ENCODE peak calls at places on chromosomes 1 and 21, in five cellular contexts. One of them, this sample, is unnamed.

GRCh38 chr21:44337941-44338895 is 972 bp downstream of the CFAP410 start:
- DNase-seq in upper lobe of right lung: peak
- DNase-seq in CD4-positive, alpha-beta memory T cell: peak
- DNase-seq in HS-27A: no peak
- DNase-seq in RWPE1: peak
- DNase-seq in this sample: peak

GRCh38 chr1:35536551-35537162 is 20.5 kb downstream of the KIAA0319L start:
- DNase-seq in RWPE1: no peak
- DNase-seq in HS-27A: no peak
- DNase-seq in CD4-positive, alpha-beta memory T cell: no peak
- DNase-seq in upper lobe of right lung: no peak
- DNase-seq in this sample: no peak

GRCh38 chr1:42943166-42943565 is 15.5 kb downstream of the SLC2A1 start:
- DNase-seq in HS-27A: peak
- DNase-seq in upper lobe of right lung: peak
- DNase-seq in RWPE1: peak
- DNase-seq in CD4-positive, alpha-beta memory T cell: peak
- DNase-seq in this sample: peak

GRCh38 chr1:182589520-182589919 is 464 bp upstream of the RNASEL start:
- DNase-seq in HS-27A: no peak
- DNase-seq in upper lobe of right lung: no peak
- DNase-seq in RWPE1: no peak
- DNase-seq in CD4-positive, alpha-beta memory T cell: no peak
- DNase-seq in this sample: no peak

GRCh38 chr1:94825936-94826335 is 5.8 kb downstream of the SLC44A3 start:
- DNase-seq in upper lobe of right lung: no peak
- DNase-seq in RWPE1: no peak
- DNase-seq in CD4-positive, alpha-beta memory T cell: no peak
- DNase-seq in HS-27A: no peak
- DNase-seq in this sample: no peak

GRCh38 chr1:168408531-168409242 is 128.0 kb downstream of the TBX19 start:
- DNase-seq in RWPE1: peak
- DNase-seq in CD4-positive, alpha-beta memory T cell: peak
- DNase-seq in upper lobe of right lung: no peak
- DNase-seq in HS-27A: no peak
- DNase-seq in this sample: peak

GRCh38 chr1:227938911-227939790 is 8.6 kb downstream of the WNT9A start:
- DNase-seq in HS-27A: no peak
- DNase-seq in upper lobe of right lung: peak
- DNase-seq in RWPE1: no peak
- DNase-seq in CD4-positive, alpha-beta memory T cell: no peak
- DNase-seq in this sample: no peak

GRCh38 chr1:27724961-27725373 is 794 bp upstream of the FAM76A start:
- DNase-seq in upper lobe of right lung: peak
- DNase-seq in RWPE1: no peak
- DNase-seq in HS-27A: no peak
- DNase-seq in CD4-positive, alpha-beta memory T cell: no peak
- DNase-seq in this sample: peak

GRCh38 chr1:108080448-108080847 is 115.5 kb upstream of the VAV3 start:
- DNase-seq in CD4-positive, alpha-beta memory T cell: peak
- DNase-seq in RWPE1: no peak
- DNase-seq in upper lobe of right lung: no peak
- DNase-seq in HS-27A: no peak
- DNase-seq in this sample: peak

GRCh38 chr1:154807048-154807591 is 63.0 kb downstream of the KCNN3 start:
- DNase-seq in upper lobe of right lung: no peak
- DNase-seq in CD4-positive, alpha-beta memory T cell: no peak
- DNase-seq in RWPE1: no peak
- DNase-seq in HS-27A: no peak
- DNase-seq in this sample: no peak

GRCh38 chr1:228041316-228041715 is 34.5 kb downstream of the WNT3A start:
- DNase-seq in RWPE1: no peak
- DNase-seq in HS-27A: no peak
- DNase-seq in upper lobe of right lung: no peak
- DNase-seq in CD4-positive, alpha-beta memory T cell: no peak
- DNase-seq in this sample: no peak

GRCh38 chr1:5575396-5576110 is 416.7 kb downstream of the NPHP4 start:
- DNase-seq in RWPE1: no peak
- DNase-seq in HS-27A: no peak
- DNase-seq in upper lobe of right lung: no peak
- DNase-seq in CD4-positive, alpha-beta memory T cell: no peak
- DNase-seq in this sample: no peak

GRCh38 chr1:10510520-10511493 is 36.1 kb downstream of the PEX14 start:
- DNase-seq in CD4-positive, alpha-beta memory T cell: peak
- DNase-seq in RWPE1: peak
- DNase-seq in HS-27A: peak
- DNase-seq in upper lobe of right lung: no peak
- DNase-seq in this sample: peak

GRCh38 chr1:12171206-12172041 is 4.6 kb downstream of the TNFRSF1B start:
- DNase-seq in RWPE1: no peak
- DNase-seq in CD4-positive, alpha-beta memory T cell: peak
- DNase-seq in HS-27A: no peak
- DNase-seq in upper lobe of right lung: no peak
- DNase-seq in this sample: peak

GRCh38 chr1:168235937-168236336 is 10.1 kb downstream of the SFT2D2 start:
- DNase-seq in HS-27A: no peak
- DNase-seq in CD4-positive, alpha-beta memory T cell: no peak
- DNase-seq in upper lobe of right lung: no peak
- DNase-seq in RWPE1: no peak
- DNase-seq in this sample: no peak

GRCh38 chr1:51679435-51679834 is 62.5 kb downstream of the OSBPL9 start:
- DNase-seq in CD4-positive, alpha-beta memory T cell: no peak
- DNase-seq in RWPE1: peak
- DNase-seq in upper lobe of right lung: no peak
- DNase-seq in HS-27A: no peak
- DNase-seq in this sample: no peak

GRCh38 chr1:221217029-221217428 is 337.8 kb downstream of the HLX start:
- DNase-seq in upper lobe of right lung: no peak
- DNase-seq in CD4-positive, alpha-beta memory T cell: no peak
- DNase-seq in HS-27A: no peak
- DNase-seq in RWPE1: no peak
- DNase-seq in this sample: no peak

GRCh38 chr1:58251415-58252073 is 295.0 kb downstream of the OMA1 start:
- DNase-seq in RWPE1: no peak
- DNase-seq in HS-27A: no peak
- DNase-seq in CD4-positive, alpha-beta memory T cell: no peak
- DNase-seq in upper lobe of right lung: no peak
- DNase-seq in this sample: no peak

GRCh38 chr1:41078616-41079015 is 57.1 kb upstream of the SLFNL1 start:
- DNase-seq in upper lobe of right lung: no peak
- DNase-seq in CD4-positive, alpha-beta memory T cell: no peak
- DNase-seq in RWPE1: no peak
- DNase-seq in HS-27A: no peak
- DNase-seq in this sample: no peak

GRCh38 chr1:228842094-228842775 is 107.0 kb downstream of the RHOU start:
- DNase-seq in RWPE1: peak
- DNase-seq in HS-27A: no peak
- DNase-seq in CD4-positive, alpha-beta memory T cell: no peak
- DNase-seq in upper lobe of right lung: no peak
- DNase-seq in this sample: no peak

GRCh38 chr1:95640746-95641145 is 406.7 kb downstream of the RWDD3 start:
- DNase-seq in upper lobe of right lung: no peak
- DNase-seq in RWPE1: no peak
- DNase-seq in HS-27A: no peak
- DNase-seq in CD4-positive, alpha-beta memory T cell: no peak
- DNase-seq in this sample: no peak

GRCh38 chr1:25806418-25806817 is 6.4 kb downstream of the SELENON start:
- DNase-seq in upper lobe of right lung: no peak
- DNase-seq in CD4-positive, alpha-beta memory T cell: no peak
- DNase-seq in RWPE1: no peak
- DNase-seq in HS-27A: no peak
- DNase-seq in this sample: no peak

GRCh38 chr1:21313146-21313885 is 23.1 kb upstream of the ECE1 start:
- DNase-seq in RWPE1: no peak
- DNase-seq in CD4-positive, alpha-beta memory T cell: no peak
- DNase-seq in upper lobe of right lung: no peak
- DNase-seq in HS-27A: no peak
- DNase-seq in this sample: no peak

GRCh38 chr1:54835131-54835898 is 34.2 kb upstream of the TTC22 start:
- DNase-seq in HS-27A: no peak
- DNase-seq in CD4-positive, alpha-beta memory T cell: no peak
- DNase-seq in RWPE1: no peak
- DNase-seq in upper lobe of right lung: no peak
- DNase-seq in this sample: no peak

GRCh38 chr1:167297222-167298214 is 76.8 kb downstream of the POU2F1 start:
- DNase-seq in CD4-positive, alpha-beta memory T cell: no peak
- DNase-seq in HS-27A: no peak
- DNase-seq in RWPE1: no peak
- DNase-seq in upper lobe of right lung: no peak
- DNase-seq in this sample: no peak

GRCh38 chr1:217718873-217719272 is 87.7 kb downstream of the SPATA17 start:
- DNase-seq in CD4-positive, alpha-beta memory T cell: no peak
- DNase-seq in HS-27A: no peak
- DNase-seq in upper lobe of right lung: no peak
- DNase-seq in RWPE1: no peak
- DNase-seq in this sample: no peak

GRCh38 chr1:57208903-57209302 is 215.0 kb downstream of the DAB1 start:
- DNase-seq in HS-27A: no peak
- DNase-seq in upper lobe of right lung: no peak
- DNase-seq in CD4-positive, alpha-beta memory T cell: no peak
- DNase-seq in RWPE1: no peak
- DNase-seq in this sample: no peak

GRCh38 chr1:116130376-116130775 is 19.2 kb downstream of the MAB21L3 start:
- DNase-seq in RWPE1: no peak
- DNase-seq in upper lobe of right lung: no peak
- DNase-seq in CD4-positive, alpha-beta memory T cell: no peak
- DNase-seq in HS-27A: no peak
- DNase-seq in this sample: no peak

GRCh38 chr1:229379901-229380300 is 37.1 kb upstream of the CCSAP start:
- DNase-seq in RWPE1: no peak
- DNase-seq in HS-27A: no peak
- DNase-seq in CD4-positive, alpha-beta memory T cell: no peak
- DNase-seq in upper lobe of right lung: no peak
- DNase-seq in this sample: no peak

GRCh38 chr1:41314781-41315481 is 46.3 kb upstream of the FOXO6 start:
- DNase-seq in RWPE1: no peak
- DNase-seq in upper lobe of right lung: no peak
- DNase-seq in HS-27A: no peak
- DNase-seq in CD4-positive, alpha-beta memory T cell: no peak
- DNase-seq in this sample: no peak

GRCh38 chr21:41663805-41664788 is 102.8 kb downstream of the RIPK4 start:
- DNase-seq in upper lobe of right lung: no peak
- DNase-seq in RWPE1: no peak
- DNase-seq in HS-27A: no peak
- DNase-seq in CD4-positive, alpha-beta memory T cell: no peak
- DNase-seq in this sample: no peak

GRCh38 chr1:12339410-12339809 is 109.6 kb downstream of the VPS13D start:
- DNase-seq in HS-27A: no peak
- DNase-seq in upper lobe of right lung: no peak
- DNase-seq in CD4-positive, alpha-beta memory T cell: no peak
- DNase-seq in RWPE1: no peak
- DNase-seq in this sample: no peak

GRCh38 chr1:230865062-230865817 is 3.1 kb downstream of the C1orf198 start:
- DNase-seq in RWPE1: no peak
- DNase-seq in HS-27A: no peak
- DNase-seq in CD4-positive, alpha-beta memory T cell: no peak
- DNase-seq in upper lobe of right lung: no peak
- DNase-seq in this sample: no peak

GRCh38 chr1:30698401-30698981 is 24.9 kb downstream of the MATN1 start:
- DNase-seq in RWPE1: no peak
- DNase-seq in CD4-positive, alpha-beta memory T cell: no peak
- DNase-seq in upper lobe of right lung: peak
- DNase-seq in HS-27A: no peak
- DNase-seq in this sample: no peak

GRCh38 chr1:40630488-40631223 is 34.8 kb downstream of the RIMS3 start:
- DNase-seq in RWPE1: no peak
- DNase-seq in CD4-positive, alpha-beta memory T cell: no peak
- DNase-seq in upper lobe of right lung: peak
- DNase-seq in HS-27A: no peak
- DNase-seq in this sample: no peak

GRCh38 chr1:231684333-231685244 is 58.0 kb downstream of the DISC1 start:
- DNase-seq in upper lobe of right lung: no peak
- DNase-seq in CD4-positive, alpha-beta memory T cell: no peak
- DNase-seq in HS-27A: no peak
- DNase-seq in RWPE1: no peak
- DNase-seq in this sample: no peak

GRCh38 chr1:199463521-199464127 is 563.9 kb upstream of the NR5A2 start:
- DNase-seq in upper lobe of right lung: no peak
- DNase-seq in HS-27A: peak
- DNase-seq in RWPE1: peak
- DNase-seq in CD4-positive, alpha-beta memory T cell: no peak
- DNase-seq in this sample: peak

GRCh38 chr1:60102691-60103090 is 29.1 kb upstream of the C1orf87 start:
- DNase-seq in upper lobe of right lung: no peak
- DNase-seq in CD4-positive, alpha-beta memory T cell: no peak
- DNase-seq in RWPE1: no peak
- DNase-seq in HS-27A: no peak
- DNase-seq in this sample: no peak

This sample was measured in immature natural killer cell.